ENCODE peak calls at places on chromosomes 4 and X, in five cellular contexts. Y, E, I, U and O are unnamed samples.

GRCh38 chr4:40305329-40306193 is 29.6 kb upstream of the CHRNA9 start:
- DNase-seq in Y (no peak), E (no peak), I (no peak), U (no peak), O (peak)

GRCh38 chrX:118220509-118220908 is 103.9 kb upstream of the KLHL13 start:
- DNase-seq in Y (no peak), E (no peak), I (no peak), U (no peak), O (no peak)

GRCh38 chrX:6810796-6811195 is 275.9 kb upstream of the VCX3A start:
- DNase-seq in Y (no peak), E (no peak), I (no peak), U (no peak), O (no peak)

GRCh38 chr4:123671633-123672404 is 275.2 kb downstream of the SPRY1 start:
- DNase-seq in Y (no peak), E (no peak), I (no peak), U (no peak), O (peak)

GRCh38 chrX:6968231-6968630 is 179.3 kb upstream of the STS start:
- DNase-seq in Y (no peak), E (no peak), I (peak), U (no peak), O (no peak)

GRCh38 chr4:42995343-42995944 is 102.9 kb downstream of the GRXCR1 start:
- DNase-seq in Y (no peak), E (no peak), I (peak), U (no peak), O (no peak)

GRCh38 chr4:101948055-101948454 is 157.5 kb downstream of the BANK1 start:
- DNase-seq in Y (no peak), E (no peak), I (no peak), U (no peak), O (no peak)

GRCh38 chr4:184815046-184815877 is 10.5 kb downstream of the ACSL1 start:
- DNase-seq in Y (peak), E (no peak), I (peak), U (peak), O (no peak)

GRCh38 chr4:118941799-118942198 is 53.1 kb downstream of the SYNPO2 start:
- DNase-seq in Y (no peak), E (no peak), I (no peak), U (no peak), O (no peak)

GRCh38 chr4:74118600-74119351 is 19.8 kb upstream of the CXCL2 start:
- DNase-seq in Y (no peak), E (no peak), I (no peak), U (no peak), O (no peak)

GRCh38 chr4:10605746-10606482 is 78.7 kb downstream of the CLNK start:
- DNase-seq in Y (no peak), E (no peak), I (peak), U (no peak), O (no peak)

GRCh38 chr4:6337331-6337935 is 67.8 kb downstream of the WFS1 start:
- DNase-seq in Y (no peak), E (no peak), I (no peak), U (no peak), O (no peak)

GRCh38 chr4:139241784-139242151 is 38.3 kb downstream of the MGARP start:
- DNase-seq in Y (no peak), E (no peak), I (no peak), U (no peak), O (no peak)

GRCh38 chrX:77167993-77168392 is 279.2 kb upstream of the FGF16 start:
- DNase-seq in Y (no peak), E (no peak), I (no peak), U (no peak), O (no peak)

GRCh38 chr4:15963001-15963451 is at the start of gene FGFBP2:
- DNase-seq in Y (no peak), E (no peak), I (peak), U (no peak), O (peak)

GRCh38 chr4:137393043-137393442 is 139.3 kb downstream of the PCDH18 start:
- DNase-seq in Y (no peak), E (no peak), I (peak), U (no peak), O (no peak)

GRCh38 chr4:133799916-133800315 is 401.7 kb downstream of the PABPC4L start:
- DNase-seq in Y (no peak), E (no peak), I (no peak), U (no peak), O (no peak)